ENCODE peak calls at places on chromosomes 2 and 18, in five cellular contexts. One of them, this sample, is unnamed.

GRCh38 chr2:174914894-174915760 is 90.1 kb downstream of the CHN1 start:
- DNase-seq in trophoblast cell: no peak
- DNase-seq in H9: no peak
- DNase-seq in H1: no peak
- DNase-seq in neuronal stem cell: no peak
- DNase-seq in this sample: no peak

GRCh38 chr18:51337406-51337805 is 139.9 kb upstream of the MEX3C start:
- DNase-seq in trophoblast cell: no peak
- DNase-seq in neuronal stem cell: no peak
- DNase-seq in H9: no peak
- DNase-seq in H1: no peak
- DNase-seq in this sample: peak; percentile 62

GRCh38 chr2:204731996-204732395 is 186.7 kb downstream of the PARD3B start:
- DNase-seq in H1: no peak
- DNase-seq in neuronal stem cell: no peak
- DNase-seq in trophoblast cell: no peak
- DNase-seq in H9: no peak
- DNase-seq in this sample: peak; percentile 51

GRCh38 chr2:158042666-158043065 is 59.0 kb upstream of the UPP2 start:
- DNase-seq in neuronal stem cell: no peak
- DNase-seq in H1: no peak
- DNase-seq in H9: no peak
- DNase-seq in trophoblast cell: no peak
- DNase-seq in this sample: no peak

GRCh38 chr2:1488851-1489250 is 75.6 kb downstream of the TPO start:
- DNase-seq in neuronal stem cell: no peak
- DNase-seq in trophoblast cell: no peak
- DNase-seq in H9: no peak
- DNase-seq in H1: no peak
- DNase-seq in this sample: no peak

GRCh38 chr2:47226124-47227040 is 71.3 kb upstream of the STPG4 start:
- DNase-seq in H1: no peak
- DNase-seq in H9: no peak
- DNase-seq in trophoblast cell: no peak
- DNase-seq in neuronal stem cell: no peak
- DNase-seq in this sample: peak; percentile 83

GRCh38 chr2:23286765-23287155 is 98.2 kb upstream of the KLHL29 start:
- DNase-seq in H1: no peak
- DNase-seq in neuronal stem cell: no peak
- DNase-seq in H9: no peak
- DNase-seq in trophoblast cell: peak; percentile 58
- DNase-seq in this sample: peak; percentile 65

GRCh38 chr2:233795735-233796171 is 17.6 kb downstream of the MROH2A start:
- DNase-seq in H1: no peak
- DNase-seq in neuronal stem cell: no peak
- DNase-seq in trophoblast cell: no peak
- DNase-seq in H9: peak; percentile 20
- DNase-seq in this sample: no peak

GRCh38 chr2:106039634-106040033 is 154.5 kb downstream of the UXS1 start:
- DNase-seq in H9: no peak
- DNase-seq in trophoblast cell: no peak
- DNase-seq in H1: no peak
- DNase-seq in neuronal stem cell: no peak
- DNase-seq in this sample: no peak

GRCh38 chr2:180006236-180006635 is 861 bp downstream of the CWC22 start:
- DNase-seq in trophoblast cell: no peak
- DNase-seq in H9: no peak
- DNase-seq in neuronal stem cell: no peak
- DNase-seq in H1: no peak
- DNase-seq in this sample: no peak

GRCh38 chr2:218360453-218360852 is 3.8 kb downstream of the CATIP start:
- DNase-seq in H9: no peak
- DNase-seq in neuronal stem cell: no peak
- DNase-seq in H1: no peak
- DNase-seq in trophoblast cell: peak; percentile 19
- DNase-seq in this sample: no peak

DNA sequence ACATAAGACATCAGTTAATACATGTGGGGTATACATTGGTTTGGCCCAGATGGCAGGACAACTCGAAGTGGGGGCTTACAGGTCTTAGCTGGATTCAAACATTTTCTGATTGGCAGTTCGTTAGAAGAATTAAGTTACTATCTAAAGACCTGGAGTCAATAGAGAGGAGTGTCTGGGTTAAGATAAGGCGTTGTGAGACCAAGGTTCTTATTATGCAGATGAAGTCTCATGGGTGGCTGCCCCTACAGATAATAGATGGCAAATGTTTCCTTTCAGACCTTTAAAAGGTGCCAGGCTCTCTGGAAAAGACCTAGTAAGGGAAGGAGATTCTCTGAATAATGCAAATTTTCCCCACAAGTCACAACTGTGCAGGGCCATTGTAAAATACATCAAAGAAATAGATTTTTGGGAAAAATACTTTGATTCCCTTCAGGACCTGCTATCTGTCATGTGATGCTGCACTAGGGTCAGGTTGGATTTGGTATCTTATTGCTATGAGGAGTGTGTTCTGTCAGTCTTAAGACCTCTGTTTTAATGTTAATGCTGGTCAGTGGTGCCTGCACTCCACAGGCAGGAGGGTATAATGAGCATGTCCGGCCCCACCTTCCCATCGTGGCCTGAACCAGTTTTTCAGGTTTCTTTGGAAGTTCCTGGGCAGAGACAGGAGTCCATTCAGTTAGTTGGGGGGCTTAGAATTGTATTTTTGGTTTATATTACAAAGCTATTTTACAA is 14.3 kb upstream of the MC5R start:
- DNase-seq in trophoblast cell: no peak
- DNase-seq in H9: peak; percentile 73
- DNase-seq in neuronal stem cell: no peak
- DNase-seq in H1: no peak
- DNase-seq in this sample: no peak
- H3K9ac ChIP-seq in trophoblast cell: no peak overlapping the region
- H3K9ac ChIP-seq in H9: no peak overlapping the region
- H3K9ac ChIP-seq in neuronal stem cell: no peak overlapping the region
- H3K9ac ChIP-seq in H1: no peak overlapping the region
- H3K9ac ChIP-seq in this sample: no peak overlapping the region

DNA sequence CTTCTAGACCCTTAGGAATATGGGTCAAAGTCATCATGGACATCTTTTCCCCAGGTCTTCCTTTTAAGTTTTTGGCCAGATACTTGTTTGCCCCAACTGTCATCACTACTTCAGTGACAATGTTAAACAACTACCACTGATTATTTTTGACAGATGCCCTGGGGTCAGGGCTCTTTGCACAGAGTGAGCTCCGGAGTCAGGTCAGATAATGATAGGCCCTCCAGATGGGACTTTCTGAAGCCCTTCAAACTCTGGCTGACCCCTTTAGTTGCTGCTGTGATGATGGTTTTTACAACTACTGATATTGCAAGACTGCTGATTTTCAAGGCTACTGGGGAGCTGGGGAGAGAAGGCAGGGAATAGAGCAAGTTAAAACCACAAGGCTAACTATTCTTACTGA is 449.4 kb upstream of the HS6ST1 start:
- DNase-seq in H1: no peak
- DNase-seq in H9: no peak
- DNase-seq in neuronal stem cell: no peak
- DNase-seq in trophoblast cell: no peak
- DNase-seq in this sample: no peak
- H2BK12ac ChIP-seq in H1: no peak overlapping the region
- H2BK12ac ChIP-seq in H9: no peak overlapping the region
- H2BK12ac ChIP-seq in neuronal stem cell: no peak overlapping the region
- H2BK12ac ChIP-seq in trophoblast cell: no peak overlapping the region
- H2BK12ac ChIP-seq in this sample: no peak overlapping the region

GRCh38 chr18:32469190-32469611 is 1.5 kb downstream of the GAREM1 start:
- DNase-seq in H1: no peak
- DNase-seq in H9: no peak
- DNase-seq in neuronal stem cell: peak; percentile 15
- DNase-seq in trophoblast cell: peak; percentile 2
- DNase-seq in this sample: peak; percentile 67
- H3K23ac ChIP-seq in H1: no peak overlapping the region
- H3K23ac ChIP-seq in H9: no peak overlapping the region
- H3K23ac ChIP-seq in neuronal stem cell: no peak overlapping the region
- H3K23ac ChIP-seq in trophoblast cell: no peak overlapping the region
- H3K23ac ChIP-seq in this sample: no peak overlapping the region

GRCh38 chr18:35282353-35282752 is 7.7 kb downstream of the ZSCAN30 start:
- DNase-seq in H1: no peak
- DNase-seq in H9: no peak
- DNase-seq in neuronal stem cell: no peak
- DNase-seq in trophoblast cell: no peak
- DNase-seq in this sample: peak; percentile 89

GRCh38 chr18:35289293-35290069 is 548 bp downstream of the ZSCAN30 start:
- DNase-seq in trophoblast cell: no peak
- DNase-seq in neuronal stem cell: no peak
- DNase-seq in H1: no peak
- DNase-seq in H9: peak; percentile 31
- DNase-seq in this sample: peak; percentile 12

GRCh38 chr18:35290070-35290735 is at the start of gene ZSCAN30:
- DNase-seq in neuronal stem cell: peak; percentile 92
- DNase-seq in H9: peak; percentile 97
- DNase-seq in H1: peak; percentile 85
- DNase-seq in trophoblast cell: peak; percentile 93
- DNase-seq in this sample: peak; percentile 95

GRCh38 chr18:35283923-35284794 is 5.9 kb downstream of the ZSCAN30 start:
- DNase-seq in H9: no peak
- DNase-seq in H1: no peak
- DNase-seq in trophoblast cell: no peak
- DNase-seq in neuronal stem cell: no peak
- DNase-seq in this sample: no peak

DNA sequence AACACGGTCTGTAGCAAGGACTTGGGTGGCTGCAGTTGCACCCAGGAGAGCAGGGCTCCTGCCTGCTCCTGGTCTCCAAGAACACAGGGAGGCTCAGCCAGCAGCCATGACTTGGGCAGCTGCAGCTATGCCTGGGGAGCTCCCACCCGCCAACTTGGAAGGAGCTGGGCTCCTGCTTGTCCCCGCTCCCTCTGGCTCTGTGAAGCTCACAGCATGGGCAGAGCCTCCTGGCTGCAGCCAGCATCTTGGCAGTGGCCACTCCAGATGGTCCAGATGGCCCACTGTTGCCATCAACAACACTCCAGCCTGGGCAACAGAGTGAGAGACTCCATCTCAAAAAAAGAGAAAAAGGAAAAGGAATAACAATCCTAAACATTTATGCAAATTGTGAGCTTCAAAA is 5.2 kb downstream of the ZSCAN30 start:
- DNase-seq in H1: no peak
- DNase-seq in H9: no peak
- DNase-seq in trophoblast cell: no peak
- DNase-seq in neuronal stem cell: no peak
- DNase-seq in this sample: no peak
- H3K9ac ChIP-seq in H1: no peak overlapping the region
- H3K9ac ChIP-seq in H9: no peak overlapping the region
- H3K9ac ChIP-seq in trophoblast cell: no peak overlapping the region
- H3K9ac ChIP-seq in neuronal stem cell: no peak overlapping the region
- H3K9ac ChIP-seq in this sample: no peak overlapping the region

GRCh38 chr2:59074071-59074470 is 832.9 kb upstream of the FANCL start:
- DNase-seq in neuronal stem cell: no peak
- DNase-seq in trophoblast cell: no peak
- DNase-seq in H1: no peak
- DNase-seq in H9: no peak
- DNase-seq in this sample: no peak

GRCh38 chr2:59066787-59067399 is 825.8 kb upstream of the FANCL start:
- DNase-seq in neuronal stem cell: no peak
- DNase-seq in trophoblast cell: peak; percentile 9
- DNase-seq in H1: no peak
- DNase-seq in H9: no peak
- DNase-seq in this sample: no peak

GRCh38 chr2:59073257-59073656 is 832.1 kb upstream of the FANCL start:
- DNase-seq in H9: no peak
- DNase-seq in H1: no peak
- DNase-seq in trophoblast cell: no peak
- DNase-seq in neuronal stem cell: no peak
- DNase-seq in this sample: no peak

GRCh38 chr2:59068255-59068654 is 827.1 kb upstream of the FANCL start:
- DNase-seq in neuronal stem cell: no peak
- DNase-seq in trophoblast cell: no peak
- DNase-seq in H9: no peak
- DNase-seq in H1: no peak
- DNase-seq in this sample: no peak
- H2BK12ac ChIP-seq in neuronal stem cell: no peak overlapping the region
- H2BK12ac ChIP-seq in trophoblast cell: no peak overlapping the region
- H2BK12ac ChIP-seq in H9: no peak overlapping the region
- H2BK12ac ChIP-seq in H1: no peak overlapping the region
- H2BK12ac ChIP-seq in this sample: no peak overlapping the region

GRCh38 chr2:8641516-8641915 is 40.3 kb upstream of the ID2 start:
- DNase-seq in neuronal stem cell: no peak
- DNase-seq in H1: no peak
- DNase-seq in H9: no peak
- DNase-seq in trophoblast cell: no peak
- DNase-seq in this sample: no peak

GRCh38 chr2:8640498-8640897 is 41.4 kb upstream of the ID2 start:
- DNase-seq in neuronal stem cell: no peak
- DNase-seq in H1: no peak
- DNase-seq in H9: no peak
- DNase-seq in trophoblast cell: no peak
- DNase-seq in this sample: no peak

GRCh38 chr2:8636691-8637636 is 44.9 kb upstream of the ID2 start:
- DNase-seq in neuronal stem cell: peak; percentile 70
- DNase-seq in trophoblast cell: no peak
- DNase-seq in H9: no peak
- DNase-seq in H1: peak; percentile 19
- DNase-seq in this sample: peak; percentile 76

GRCh38 chr2:8638327-8638726 is 43.5 kb upstream of the ID2 start:
- DNase-seq in H9: no peak
- DNase-seq in neuronal stem cell: peak; percentile 73
- DNase-seq in trophoblast cell: no peak
- DNase-seq in H1: no peak
- DNase-seq in this sample: no peak

DNA sequence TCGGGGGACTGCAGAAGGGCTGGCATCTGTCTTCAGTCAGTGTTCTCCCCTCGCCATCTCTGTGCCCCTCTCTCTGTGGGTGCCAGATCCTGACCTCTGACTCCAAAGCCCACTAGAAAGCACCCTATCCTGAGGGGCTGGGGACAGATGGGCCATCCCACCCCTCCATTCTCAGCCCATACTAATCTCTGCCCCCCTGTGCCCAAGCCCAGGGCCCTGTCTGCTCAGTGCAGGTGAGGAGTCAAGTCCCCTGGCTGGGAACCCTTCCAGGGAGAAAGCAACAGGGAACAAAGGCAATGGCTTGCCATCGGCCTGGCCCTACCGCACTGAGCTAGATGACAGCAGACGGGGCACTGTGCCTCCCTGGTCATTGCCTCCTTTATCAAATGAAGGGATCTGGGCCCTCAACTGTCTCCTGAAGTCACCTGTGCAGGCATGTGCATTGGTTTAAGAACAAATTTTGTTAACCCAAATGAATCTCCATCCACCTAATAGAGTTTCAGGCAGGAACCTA is 42.7 kb upstream of the ID2 start:
- DNase-seq in neuronal stem cell: no peak
- DNase-seq in H9: no peak
- DNase-seq in trophoblast cell: no peak
- DNase-seq in H1: no peak
- DNase-seq in this sample: no peak
- H3K23ac ChIP-seq in neuronal stem cell: peak overlapping the region; percentile 14
- H3K23ac ChIP-seq in H9: no peak overlapping the region
- H3K23ac ChIP-seq in trophoblast cell: no peak overlapping the region
- H3K23ac ChIP-seq in H1: no peak overlapping the region
- H3K23ac ChIP-seq in this sample: no peak overlapping the region

DNA sequence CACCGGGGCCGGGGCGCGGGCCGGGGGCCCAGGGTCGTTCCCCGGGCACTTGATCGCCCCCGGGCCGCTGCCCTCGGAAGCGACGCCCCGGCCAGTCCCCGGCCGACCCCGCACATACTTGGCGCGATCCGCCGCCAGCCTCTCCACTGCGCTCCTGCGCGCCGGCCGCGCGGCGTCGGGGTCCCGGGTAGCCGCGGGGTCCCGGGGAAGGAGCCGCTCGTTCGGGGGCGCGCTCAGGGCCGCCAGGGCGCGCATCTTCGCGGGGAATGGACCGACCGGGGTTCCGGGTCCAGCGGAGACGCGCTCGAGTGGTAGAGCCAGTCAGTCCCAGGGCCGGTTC is 204 bp downstream of the FAM110C start:
- DNase-seq in H9: peak; percentile 31
- DNase-seq in neuronal stem cell: peak; percentile 24
- DNase-seq in trophoblast cell: no peak
- DNase-seq in H1: no peak
- DNase-seq in this sample: no peak
- H3K9ac ChIP-seq in H9: peak overlapping the region; percentile 26
- H3K9ac ChIP-seq in neuronal stem cell: no peak overlapping the region
- H3K9ac ChIP-seq in trophoblast cell: no peak overlapping the region
- H3K9ac ChIP-seq in H1: peak overlapping the region; percentile 75
- H3K9ac ChIP-seq in this sample: no peak overlapping the region

This sample was measured in mesenchymal stem cell.